ENCODE peak calls at places on chromosomes 2 and 18, in seven cellular contexts. H is heart right ventricle; O is left lung; M is left ventricle myocardium inferior; Q is psoas muscle; K is CD8-positive, alpha-beta T cell; L is upper lobe of left lung. E is an unnamed sample.

GRCh38 chr2:73830871-73831401 is 2.2 kb downstream of the STAMBP start:
- DNase-seq in H (no peak), O (no peak), M (no peak), Q (no peak), K (no peak), L (no peak), E (no peak)

GRCh38 chr2:144477943-144478283 is 42.0 kb downstream of the ZEB2 start:
- DNase-seq in H (no peak), O (no peak), M (no peak), Q (no peak), K (no peak), L (no peak), E (no peak)

GRCh38 chr18:73979742-73980141 is 167.9 kb downstream of the FBXO15 start:
- DNase-seq in H (no peak), O (no peak), M (no peak), Q (no peak), K (no peak), L (no peak), E (no peak)

GRCh38 chr18:63409301-63409700 is 13.0 kb downstream of the VPS4B start:
- DNase-seq in H (no peak), O (no peak), M (no peak), Q (no peak), K (no peak), L (no peak), E (no peak)

GRCh38 chr2:5538717-5539116 is 153.5 kb upstream of the SOX11 start:
- DNase-seq in H (no peak), O (no peak), M (no peak), Q (no peak), K (no peak), L (no peak), E (no peak)

GRCh38 chr2:67322361-67323001 is 74.7 kb upstream of the ETAA1 start:
- DNase-seq in H (no peak), O (peak; percentile 33), M (peak; percentile 17), Q (no peak), K (no peak), L (peak; percentile 34), E (no peak)

GRCh38 chr2:68282814-68283812 is 30.8 kb upstream of the PPP3R1 start:
- DNase-seq in H (no peak), O (no peak), M (no peak), Q (no peak), K (peak; percentile 9), L (no peak), E (no peak)

GRCh38 chr2:204583773-204584172 is 38.5 kb downstream of the PARD3B start:
- DNase-seq in H (no peak), O (no peak), M (no peak), Q (no peak), K (no peak), L (no peak), E (no peak)

GRCh38 chr2:237664151-237664550 is 36.8 kb downstream of the LRRFIP1 start:
- DNase-seq in H (peak; percentile 47), O (no peak), M (peak; percentile 67), Q (no peak), K (no peak), L (no peak), E (no peak)

GRCh38 chr2:23745726-23746105 is 181.2 kb downstream of the ATAD2B start:
- DNase-seq in H (no peak), O (no peak), M (no peak), Q (no peak), K (no peak), L (no peak), E (no peak)

GRCh38 chr18:78129260-78129659 is 850.4 kb upstream of the SALL3 start:
- DNase-seq in H (no peak), O (no peak), M (no peak), Q (no peak), K (no peak), L (no peak), E (no peak)

GRCh38 chr18:78127041-78127440 is 852.6 kb upstream of the SALL3 start:
- DNase-seq in H (no peak), O (no peak), M (no peak), Q (no peak), K (no peak), L (no peak), E (no peak)

GRCh38 chr18:78125497-78125896 is 854.1 kb upstream of the SALL3 start:
- DNase-seq in H (no peak), O (no peak), M (no peak), Q (no peak), K (no peak), L (no peak), E (no peak)

GRCh38 chr18:78126106-78126505 is 853.5 kb upstream of the SALL3 start:
- DNase-seq in H (no peak), O (no peak), M (no peak), Q (no peak), K (no peak), L (no peak), E (no peak)

GRCh38 chr18:78128004-78128403 is 851.6 kb upstream of the SALL3 start:
- DNase-seq in H (no peak), O (no peak), M (no peak), Q (no peak), K (no peak), L (no peak), E (no peak)
- H3K9me3 ChIP-seq in H (no peaks in the 10 kb centered on the region), O (no peaks in the 10 kb centered on the region), M (no peaks in the 10 kb centered on the region), Q (no peaks in the 10 kb centered on the region), K (no peaks in the 10 kb centered on the region), L (no peaks in the 10 kb centered on the region), E (no peaks in the 10 kb centered on the region)

GRCh38 chr2:29314816-29315571 is 199.8 kb downstream of the CLIP4 start:
- DNase-seq in H (no peak), O (no peak), M (no peak), Q (no peak), K (peak; percentile 46), L (peak; percentile 33), E (peak; percentile 56)

GRCh38 chr2:29307522-29307921 is 192.3 kb downstream of the CLIP4 start:
- DNase-seq in H (no peak), O (no peak), M (no peak), Q (no peak), K (no peak), L (no peak), E (no peak)

GRCh38 chr2:29309090-29310054 is 194.2 kb downstream of the CLIP4 start:
- DNase-seq in H (no peak), O (no peak), M (no peak), Q (no peak), K (peak; percentile 47), L (peak; percentile 55), E (no peak)

GRCh38 chr2:29310665-29311348 is 195.6 kb downstream of the CLIP4 start:
- DNase-seq in H (no peak), O (no peak), M (no peak), Q (no peak), K (no peak), L (no peak), E (no peak)

GRCh38 chr2:29311458-29311857 is 196.2 kb downstream of the CLIP4 start:
- DNase-seq in H (no peak), O (no peak), M (no peak), Q (no peak), K (no peak), L (no peak), E (no peak)
- H3K4me3 ChIP-seq in H (no peak overlapping the region), O (no peak overlapping the region), M (no peak overlapping the region), Q (no peak overlapping the region), K (no peak overlapping the region), L (no peak overlapping the region), E (no peak overlapping the region)

DNA sequence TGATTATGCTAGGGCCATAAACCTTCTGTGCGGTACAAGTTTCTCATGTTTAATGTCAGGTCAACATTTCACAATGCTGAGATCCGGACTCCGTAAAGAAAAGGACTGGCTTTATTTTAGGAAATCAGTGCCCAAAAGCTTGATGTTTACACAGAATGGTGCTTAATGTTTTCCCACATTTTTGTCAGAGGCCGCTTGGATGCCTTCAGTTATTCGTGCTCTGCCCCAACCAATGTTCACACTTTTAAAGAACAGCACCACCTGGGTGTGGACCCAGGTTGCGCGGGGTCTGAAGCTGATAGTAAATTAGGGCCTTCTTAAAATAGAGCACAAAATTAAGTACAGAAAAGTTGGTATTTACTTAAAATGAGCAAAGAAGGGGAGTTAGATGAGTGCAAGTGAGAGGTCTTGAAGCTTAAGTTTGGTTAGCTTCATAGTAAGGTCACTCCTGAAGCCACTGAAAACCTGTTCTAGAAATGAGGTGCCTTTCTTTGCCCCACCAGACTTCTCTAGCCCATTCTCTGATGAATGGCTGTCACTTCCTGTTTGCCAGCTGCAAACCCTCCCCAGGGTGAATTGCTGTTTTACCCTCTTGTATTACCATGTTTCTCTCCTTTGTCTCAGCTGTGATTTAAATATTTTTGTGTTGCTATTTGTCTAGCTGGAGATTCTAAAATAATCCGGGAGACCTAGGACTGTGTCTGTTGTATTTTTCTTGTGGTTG is 20.5 kb downstream of the SLC3A1 start:
- DNase-seq in H (no peak), O (no peak), M (no peak), Q (no peak), K (no peak), L (no peak), E (no peak)
- TF ChIP-seq CTCF in H (no peak), O (no peak), M (no peak), Q (no peak), K (no peak), L (no peak), E (no peak)

GRCh38 chr2:30505500-30506180 is 58.6 kb downstream of the LCLAT1 start:
- DNase-seq in H (no peak), O (no peak), M (no peak), Q (no peak), K (no peak), L (no peak), E (no peak)

GRCh38 chr2:30503692-30504076 is 56.6 kb downstream of the LCLAT1 start:
- DNase-seq in H (no peak), O (no peak), M (no peak), Q (no peak), K (no peak), L (no peak), E (no peak)

GRCh38 chr2:30502310-30502709 is 55.3 kb downstream of the LCLAT1 start:
- DNase-seq in H (no peak), O (no peak), M (no peak), Q (no peak), K (no peak), L (no peak), E (no peak)

GRCh38 chr2:30503007-30503691 is 56.1 kb downstream of the LCLAT1 start:
- DNase-seq in H (no peak), O (no peak), M (no peak), Q (no peak), K (no peak), L (no peak), E (no peak)

GRCh38 chr2:30500699-30501098 is 53.7 kb downstream of the LCLAT1 start:
- DNase-seq in H (no peak), O (no peak), M (no peak), Q (no peak), K (no peak), L (no peak), E (no peak)
- H3K9me3 ChIP-seq in H (no peaks in the 10 kb centered on the region), O (no peaks in the 10 kb centered on the region), M (peaks cover 42% of the 10 kb centered on the region), Q (peaks cover 20% of the 10 kb centered on the region), K (peaks cover 14% of the 10 kb centered on the region), L (peaks cover 12% of the 10 kb centered on the region), E (peaks cover 11% of the 10 kb centered on the region)

E was measured in lower lobe of right lung.